ENCODE peak calls at places on chromosomes 7 and 10, in six cellular contexts. One of them, this sample, is unnamed.

GRCh38 chr7:40551685-40552576 is 417.1 kb downstream of the SUGCT start:
- ATAC-seq in HepG2: no peak
- ATAC-seq in upper lobe of left lung: peak; percentile 76
- ATAC-seq in GM12878: peak; percentile 97
- ATAC-seq in HCT116: no peak
- ATAC-seq in Panc1: no peak
- ATAC-seq in this sample: peak; percentile 19

GRCh38 chr7:135291809-135292253 is 58.2 kb downstream of the STRA8 start:
- ATAC-seq in HepG2: no peak
- ATAC-seq in upper lobe of left lung: no peak
- ATAC-seq in GM12878: no peak
- ATAC-seq in HCT116: no peak
- ATAC-seq in Panc1: peak; percentile 45
- ATAC-seq in this sample: no peak

GRCh38 chr10:70568781-70569495 is 33.6 kb downstream of the PRF1 start:
- ATAC-seq in HepG2: no peak
- ATAC-seq in upper lobe of left lung: no peak
- ATAC-seq in GM12878: no peak
- ATAC-seq in HCT116: no peak
- ATAC-seq in Panc1: no peak
- ATAC-seq in this sample: no peak

GRCh38 chr7:74183653-74184450 is 9.7 kb downstream of the EIF4H start:
- ATAC-seq in HepG2: peak; percentile 77
- ATAC-seq in upper lobe of left lung: peak; percentile 15
- ATAC-seq in GM12878: peak; percentile 76
- ATAC-seq in HCT116: peak; percentile 76
- ATAC-seq in Panc1: peak; percentile 64
- ATAC-seq in this sample: no peak

GRCh38 chr7:27242580-27243339 is at the start of gene EVX1:
- ATAC-seq in HepG2: no peak
- ATAC-seq in upper lobe of left lung: no peak
- ATAC-seq in GM12878: no peak
- ATAC-seq in HCT116: no peak
- ATAC-seq in Panc1: peak; percentile 11
- ATAC-seq in this sample: no peak

GRCh38 chr10:119702482-119703041 is 23.3 kb upstream of the INPP5F start:
- ATAC-seq in HepG2: no peak
- ATAC-seq in upper lobe of left lung: no peak
- ATAC-seq in GM12878: peak; percentile 1
- ATAC-seq in HCT116: no peak
- ATAC-seq in Panc1: no peak
- ATAC-seq in this sample: no peak

GRCh38 chr10:89992575-89992974 is 291.2 kb downstream of the KIF20B start:
- ATAC-seq in HepG2: no peak
- ATAC-seq in upper lobe of left lung: no peak
- ATAC-seq in GM12878: peak; percentile 77
- ATAC-seq in HCT116: no peak
- ATAC-seq in Panc1: no peak
- ATAC-seq in this sample: no peak

GRCh38 chr7:52992479-52993195 is 42.8 kb upstream of the POM121L12 start:
- ATAC-seq in HepG2: no peak
- ATAC-seq in upper lobe of left lung: no peak
- ATAC-seq in GM12878: no peak
- ATAC-seq in HCT116: no peak
- ATAC-seq in Panc1: no peak
- ATAC-seq in this sample: no peak

GRCh38 chr7:95427914-95428516 is 6.8 kb downstream of the PON2 start:
- ATAC-seq in HepG2: peak; percentile 70
- ATAC-seq in upper lobe of left lung: no peak
- ATAC-seq in GM12878: no peak
- ATAC-seq in HCT116: no peak
- ATAC-seq in Panc1: no peak
- ATAC-seq in this sample: no peak

GRCh38 chr10:117134084-117135025 is 3.7 kb downstream of the VAX1 start:
- ATAC-seq in HepG2: no peak
- ATAC-seq in upper lobe of left lung: no peak
- ATAC-seq in GM12878: no peak
- ATAC-seq in HCT116: no peak
- ATAC-seq in Panc1: no peak
- ATAC-seq in this sample: no peak

GRCh38 chr10:86113044-86113443 is 253.6 kb downstream of the GRID1 start:
- ATAC-seq in HepG2: no peak
- ATAC-seq in upper lobe of left lung: no peak
- ATAC-seq in GM12878: no peak
- ATAC-seq in HCT116: no peak
- ATAC-seq in Panc1: no peak
- ATAC-seq in this sample: no peak

GRCh38 chr7:147196476-147196875 is 1079.9 kb downstream of the CNTNAP2 start:
- ATAC-seq in HepG2: peak; percentile 22
- ATAC-seq in upper lobe of left lung: no peak
- ATAC-seq in GM12878: no peak
- ATAC-seq in HCT116: no peak
- ATAC-seq in Panc1: no peak
- ATAC-seq in this sample: no peak

GRCh38 chr7:66871076-66871475 is 49.9 kb upstream of the TMEM248 start:
- ATAC-seq in HepG2: no peak
- ATAC-seq in upper lobe of left lung: no peak
- ATAC-seq in GM12878: no peak
- ATAC-seq in HCT116: no peak
- ATAC-seq in Panc1: no peak
- ATAC-seq in this sample: no peak

GRCh38 chr10:62960416-62960815 is 144.2 kb upstream of the EGR2 start:
- ATAC-seq in HepG2: no peak
- ATAC-seq in upper lobe of left lung: no peak
- ATAC-seq in GM12878: no peak
- ATAC-seq in HCT116: no peak
- ATAC-seq in Panc1: no peak
- ATAC-seq in this sample: no peak

GRCh38 chr7:2376351-2377154 is 21.9 kb downstream of the EIF3B start:
- ATAC-seq in HepG2: no peak
- ATAC-seq in upper lobe of left lung: no peak
- ATAC-seq in GM12878: no peak
- ATAC-seq in HCT116: no peak
- ATAC-seq in Panc1: peak; percentile 11
- ATAC-seq in this sample: no peak

GRCh38 chr10:108005627-108006026 is 841.1 kb upstream of the SORCS1 start:
- ATAC-seq in HepG2: no peak
- ATAC-seq in upper lobe of left lung: no peak
- ATAC-seq in GM12878: peak; percentile 21
- ATAC-seq in HCT116: no peak
- ATAC-seq in Panc1: no peak
- ATAC-seq in this sample: no peak

GRCh38 chr10:119423911-119424590 is 118.5 kb downstream of the RGS10 start:
- ATAC-seq in HepG2: no peak
- ATAC-seq in upper lobe of left lung: no peak
- ATAC-seq in GM12878: no peak
- ATAC-seq in HCT116: no peak
- ATAC-seq in Panc1: peak; percentile 24
- ATAC-seq in this sample: no peak

DNA sequence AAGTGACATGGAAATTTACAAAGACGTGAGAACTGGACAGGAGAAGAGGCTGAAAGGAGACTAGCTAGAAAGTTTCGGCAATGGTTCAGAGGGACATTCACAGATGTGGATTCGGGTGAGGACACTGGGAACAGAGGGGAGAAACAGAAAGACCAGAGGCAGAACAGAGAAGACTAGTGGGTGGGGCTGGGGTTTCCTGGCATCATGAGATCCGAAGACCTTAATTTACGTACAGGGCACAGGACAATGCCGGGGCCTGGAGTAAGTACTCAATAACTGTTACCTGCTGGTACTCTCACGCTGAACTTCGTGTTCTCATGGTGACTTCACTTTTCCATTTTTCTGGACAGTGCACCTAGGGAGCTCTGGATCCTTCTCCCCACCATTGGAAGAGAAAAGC is 53.5 kb downstream of the VOPP1 start:
- ATAC-seq in HepG2: no peak
- ATAC-seq in upper lobe of left lung: no peak
- ATAC-seq in GM12878: no peak
- ATAC-seq in HCT116: no peak
- ATAC-seq in Panc1: no peak
- ATAC-seq in this sample: no peak
- TF ChIP-seq POLR2AphosphoS5 in HepG2: no peak
- TF ChIP-seq POLR2AphosphoS5 in upper lobe of left lung: no peak
- TF ChIP-seq POLR2AphosphoS5 in GM12878: no peak
- TF ChIP-seq POLR2AphosphoS5 in HCT116: no peak
- TF ChIP-seq POLR2AphosphoS5 in Panc1: no peak
- TF ChIP-seq POLR2AphosphoS5 in this sample: no peak

GRCh38 chr10:28553963-28554362 is 21.0 kb downstream of the WAC start:
- ATAC-seq in HepG2: no peak
- ATAC-seq in upper lobe of left lung: no peak
- ATAC-seq in GM12878: no peak
- ATAC-seq in HCT116: no peak
- ATAC-seq in Panc1: no peak
- ATAC-seq in this sample: no peak
- H3K4me1 ChIP-seq in HepG2: peaks cover 28% of the 10 kb centered on the region
- H3K4me1 ChIP-seq in upper lobe of left lung: peaks cover 41% of the 10 kb centered on the region
- H3K4me1 ChIP-seq in GM12878: peaks cover 4% of the 10 kb centered on the region
- H3K4me1 ChIP-seq in HCT116: peaks cover 4% of the 10 kb centered on the region
- H3K4me1 ChIP-seq in Panc1: peaks cover 6% of the 10 kb centered on the region
- H3K4me1 ChIP-seq in this sample: peaks cover 98% of the 10 kb centered on the region

GRCh38 chr7:151138541-151138910 is 29.0 kb downstream of the GBX1 start:
- ATAC-seq in HepG2: no peak
- ATAC-seq in upper lobe of left lung: no peak
- ATAC-seq in GM12878: no peak
- ATAC-seq in HCT116: no peak
- ATAC-seq in Panc1: no peak
- ATAC-seq in this sample: no peak

GRCh38 chr7:151135866-151136514 is 31.5 kb downstream of the GBX1 start:
- ATAC-seq in HepG2: no peak
- ATAC-seq in upper lobe of left lung: no peak
- ATAC-seq in GM12878: no peak
- ATAC-seq in HCT116: no peak
- ATAC-seq in Panc1: no peak
- ATAC-seq in this sample: no peak

GRCh38 chr7:151136515-151136908 is 31.0 kb downstream of the GBX1 start:
- ATAC-seq in HepG2: no peak
- ATAC-seq in upper lobe of left lung: no peak
- ATAC-seq in GM12878: no peak
- ATAC-seq in HCT116: no peak
- ATAC-seq in Panc1: no peak
- ATAC-seq in this sample: no peak

GRCh38 chr7:151137841-151138540 is 29.5 kb downstream of the GBX1 start:
- ATAC-seq in HepG2: no peak
- ATAC-seq in upper lobe of left lung: no peak
- ATAC-seq in GM12878: no peak
- ATAC-seq in HCT116: no peak
- ATAC-seq in Panc1: no peak
- ATAC-seq in this sample: no peak

GRCh38 chr7:151137076-151137611 is 30.4 kb downstream of the GBX1 start:
- ATAC-seq in HepG2: no peak
- ATAC-seq in upper lobe of left lung: no peak
- ATAC-seq in GM12878: no peak
- ATAC-seq in HCT116: no peak
- ATAC-seq in Panc1: peak; percentile 35
- ATAC-seq in this sample: no peak
- H3K36me3 ChIP-seq in HepG2: peaks cover 19% of the 10 kb centered on the region
- H3K36me3 ChIP-seq in upper lobe of left lung: peaks cover 100% of the 10 kb centered on the region
- H3K36me3 ChIP-seq in GM12878: peaks cover 6% of the 10 kb centered on the region
- H3K36me3 ChIP-seq in HCT116: peaks cover 5% of the 10 kb centered on the region
- H3K36me3 ChIP-seq in Panc1: peaks cover 5% of the 10 kb centered on the region
- H3K36me3 ChIP-seq in this sample: peaks cover 100% of the 10 kb centered on the region

DNA sequence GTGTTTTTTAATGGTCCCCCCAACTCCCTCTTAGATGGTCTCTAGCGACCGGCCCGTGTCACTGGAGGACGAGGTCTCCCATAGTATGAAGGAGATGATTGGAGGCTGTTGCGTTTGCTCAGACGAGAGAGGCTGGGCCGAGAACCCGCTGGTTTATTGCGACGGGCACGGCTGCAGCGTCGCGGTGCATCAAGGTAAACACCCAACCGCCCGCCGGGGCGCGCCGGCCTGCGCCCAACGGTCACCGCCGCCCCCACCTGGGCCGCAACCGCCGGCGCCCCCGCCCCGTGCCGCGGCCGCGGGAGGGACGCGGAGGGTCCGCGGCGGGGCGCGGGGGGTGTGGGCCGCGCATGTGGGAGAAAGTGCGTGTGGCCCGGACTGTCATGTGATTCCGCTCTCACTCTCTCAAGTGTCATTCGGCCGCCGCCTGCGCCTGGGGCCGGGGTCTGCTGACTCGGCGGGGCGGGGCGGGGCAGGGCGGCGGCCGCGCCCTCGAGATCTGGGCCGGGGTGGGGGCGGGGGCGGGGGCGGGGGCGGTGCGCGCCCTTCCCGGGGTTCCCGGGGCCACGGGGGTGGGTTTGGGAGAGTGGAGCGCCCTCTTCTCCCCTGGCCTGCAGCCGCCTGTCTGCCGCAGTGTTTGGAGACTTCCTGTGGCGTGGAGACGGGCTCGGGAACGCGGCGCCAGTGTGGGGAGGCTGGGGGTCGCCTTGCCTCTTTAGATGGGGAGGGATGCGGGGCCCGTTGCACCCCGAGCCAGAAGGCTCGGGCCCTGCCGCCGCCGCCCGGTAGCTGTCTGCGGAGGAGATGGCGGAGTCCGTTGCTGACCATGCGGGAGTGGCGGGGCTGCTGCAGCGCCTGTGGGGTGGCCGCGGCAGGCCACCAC is 820 bp downstream of the MLLT10 start:
- ATAC-seq in HepG2: peak; percentile 64
- ATAC-seq in upper lobe of left lung: peak; percentile 1
- ATAC-seq in GM12878: peak; percentile 49
- ATAC-seq in HCT116: peak; percentile 38
- ATAC-seq in Panc1: peak; percentile 51
- ATAC-seq in this sample: peak; percentile 16
- TF ChIP-seq POLR2AphosphoS5 in HepG2: no peak
- TF ChIP-seq POLR2AphosphoS5 in upper lobe of left lung: peak; percentile 10
- TF ChIP-seq POLR2AphosphoS5 in GM12878: no peak
- TF ChIP-seq POLR2AphosphoS5 in HCT116: no peak
- TF ChIP-seq POLR2AphosphoS5 in Panc1: no peak
- TF ChIP-seq POLR2AphosphoS5 in this sample: no peak

GRCh38 chr7:139727151-139727705 is 50.6 kb downstream of the HIPK2 start:
- ATAC-seq in HepG2: no peak
- ATAC-seq in upper lobe of left lung: no peak
- ATAC-seq in GM12878: no peak
- ATAC-seq in HCT116: peak; percentile 36
- ATAC-seq in Panc1: no peak
- ATAC-seq in this sample: no peak
- H3K4me1 ChIP-seq in HepG2: peaks cover 64% of the 10 kb centered on the region
- H3K4me1 ChIP-seq in upper lobe of left lung: peaks cover 70% of the 10 kb centered on the region
- H3K4me1 ChIP-seq in GM12878: peaks cover 25% of the 10 kb centered on the region
- H3K4me1 ChIP-seq in HCT116: peaks cover 38% of the 10 kb centered on the region
- H3K4me1 ChIP-seq in Panc1: peaks cover 51% of the 10 kb centered on the region
- H3K4me1 ChIP-seq in this sample: peaks cover 11% of the 10 kb centered on the region

DNA sequence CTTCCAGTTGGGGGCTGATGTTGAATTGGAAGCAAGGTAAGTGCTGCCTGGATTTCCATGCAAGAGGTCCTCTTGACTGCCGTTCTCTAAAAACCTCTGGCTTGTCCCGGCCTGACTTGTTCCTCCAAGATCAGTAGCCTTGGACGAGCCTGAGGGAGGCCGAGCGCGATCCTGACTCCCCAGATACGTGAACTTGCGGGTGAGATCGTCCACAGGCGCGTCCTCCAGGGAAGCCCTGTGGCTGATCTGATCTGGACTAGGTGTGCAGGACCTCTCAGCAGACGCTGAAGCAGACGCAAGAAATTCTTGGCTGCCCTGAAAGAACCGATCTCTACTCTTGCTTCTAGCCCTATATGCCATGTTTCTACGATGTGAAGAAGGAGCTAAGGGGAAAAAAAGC is 29.7 kb downstream of the ZC3HAV1 start:
- ATAC-seq in HepG2: no peak
- ATAC-seq in upper lobe of left lung: no peak
- ATAC-seq in GM12878: no peak
- ATAC-seq in HCT116: no peak
- ATAC-seq in Panc1: no peak
- ATAC-seq in this sample: no peak
- H3K36me3 ChIP-seq in HepG2: peaks cover 18% of the 10 kb centered on the region
- H3K36me3 ChIP-seq in upper lobe of left lung: peaks cover 95% of the 10 kb centered on the region
- H3K36me3 ChIP-seq in GM12878: peaks cover 27% of the 10 kb centered on the region
- H3K36me3 ChIP-seq in HCT116: peaks cover 32% of the 10 kb centered on the region
- H3K36me3 ChIP-seq in Panc1: peaks cover 32% of the 10 kb centered on the region
- H3K36me3 ChIP-seq in this sample: peaks cover 97% of the 10 kb centered on the region

This sample was measured in gastroesophageal sphincter.